ENCODE peak calls at places on chromosomes 1 and 21, in ten cellular contexts. One of them, this sample, is unnamed. For H3K9me3, the result is how much of the 10 kb centered on the place peaks cover.

GRCh38 chr1:110874303-110875215 is 1.6 kb downstream of the CD53 start:
- DNase-seq in prostate gland: no peak
- DNase-seq in body of pancreas: no peak
- DNase-seq in fibroblast of lung: no peak
- DNase-seq in OCI-LY7: peak
- DNase-seq in psoas muscle: no peak
- DNase-seq in CD4-positive, CD25-positive, alpha-beta regulatory T cell: peak
- DNase-seq in transverse colon: no peak
- DNase-seq in left lung: no peak
- DNase-seq in AG04450: no peak
- DNase-seq in this sample: no peak

GRCh38 chr1:168053681-168054080 is 83.0 kb downstream of the GPR161 start:
- DNase-seq in prostate gland: no peak
- DNase-seq in body of pancreas: no peak
- DNase-seq in fibroblast of lung: no peak
- DNase-seq in OCI-LY7: no peak
- DNase-seq in psoas muscle: no peak
- DNase-seq in CD4-positive, CD25-positive, alpha-beta regulatory T cell: no peak
- DNase-seq in transverse colon: no peak
- DNase-seq in left lung: no peak
- DNase-seq in AG04450: no peak
- DNase-seq in this sample: no peak

GRCh38 chr1:116895073-116895472 is 14.6 kb upstream of the PTGFRN start:
- DNase-seq in prostate gland: no peak
- DNase-seq in body of pancreas: no peak
- DNase-seq in fibroblast of lung: no peak
- DNase-seq in OCI-LY7: no peak
- DNase-seq in psoas muscle: no peak
- DNase-seq in CD4-positive, CD25-positive, alpha-beta regulatory T cell: no peak
- DNase-seq in transverse colon: no peak
- DNase-seq in left lung: no peak
- DNase-seq in AG04450: no peak
- DNase-seq in this sample: no peak

GRCh38 chr1:7011826-7012225 is 226.6 kb downstream of the CAMTA1 start:
- DNase-seq in prostate gland: no peak
- DNase-seq in body of pancreas: no peak
- DNase-seq in fibroblast of lung: no peak
- DNase-seq in OCI-LY7: no peak
- DNase-seq in psoas muscle: no peak
- DNase-seq in CD4-positive, CD25-positive, alpha-beta regulatory T cell: no peak
- DNase-seq in transverse colon: no peak
- DNase-seq in left lung: no peak
- DNase-seq in AG04450: no peak
- DNase-seq in this sample: no peak

GRCh38 chr1:55428944-55429931 is 214.1 kb upstream of the USP24 start:
- DNase-seq in prostate gland: no peak
- DNase-seq in body of pancreas: peak
- DNase-seq in fibroblast of lung: peak
- DNase-seq in OCI-LY7: no peak
- DNase-seq in psoas muscle: peak
- DNase-seq in CD4-positive, CD25-positive, alpha-beta regulatory T cell: no peak
- DNase-seq in transverse colon: peak
- DNase-seq in left lung: peak
- DNase-seq in AG04450: peak
- DNase-seq in this sample: no peak

GRCh38 chr1:219105893-219106292 is 67.8 kb upstream of the LYPLAL1 start:
- DNase-seq in prostate gland: no peak
- DNase-seq in body of pancreas: no peak
- DNase-seq in fibroblast of lung: no peak
- DNase-seq in OCI-LY7: no peak
- DNase-seq in psoas muscle: no peak
- DNase-seq in CD4-positive, CD25-positive, alpha-beta regulatory T cell: no peak
- DNase-seq in transverse colon: no peak
- DNase-seq in left lung: no peak
- DNase-seq in AG04450: no peak
- DNase-seq in this sample: no peak

GRCh38 chr1:45684402-45684801 is 1.9 kb downstream of the GPBP1L1 start:
- DNase-seq in prostate gland: no peak
- DNase-seq in body of pancreas: no peak
- DNase-seq in fibroblast of lung: no peak
- DNase-seq in OCI-LY7: no peak
- DNase-seq in psoas muscle: no peak
- DNase-seq in CD4-positive, CD25-positive, alpha-beta regulatory T cell: no peak
- DNase-seq in transverse colon: no peak
- DNase-seq in left lung: no peak
- DNase-seq in AG04450: no peak
- DNase-seq in this sample: no peak

GRCh38 chr21:42010507-42011493 is 640 bp upstream of the ZBTB21 start:
- DNase-seq in prostate gland: peak
- DNase-seq in body of pancreas: peak
- DNase-seq in fibroblast of lung: no peak
- DNase-seq in OCI-LY7: peak
- DNase-seq in psoas muscle: peak
- DNase-seq in CD4-positive, CD25-positive, alpha-beta regulatory T cell: peak
- DNase-seq in transverse colon: peak
- DNase-seq in left lung: no peak
- DNase-seq in AG04450: no peak
- DNase-seq in this sample: peak

GRCh38 chr1:176187001-176187400 is 20.1 kb downstream of the COP1 start:
- DNase-seq in prostate gland: no peak
- DNase-seq in body of pancreas: no peak
- DNase-seq in fibroblast of lung: no peak
- DNase-seq in OCI-LY7: no peak
- DNase-seq in psoas muscle: no peak
- DNase-seq in CD4-positive, CD25-positive, alpha-beta regulatory T cell: no peak
- DNase-seq in transverse colon: no peak
- DNase-seq in left lung: no peak
- DNase-seq in AG04450: no peak
- DNase-seq in this sample: no peak

GRCh38 chr1:205488074-205488723 is 16.3 kb upstream of the CDK18 start:
- DNase-seq in prostate gland: peak
- DNase-seq in body of pancreas: peak
- DNase-seq in fibroblast of lung: peak
- DNase-seq in OCI-LY7: peak
- DNase-seq in psoas muscle: no peak
- DNase-seq in CD4-positive, CD25-positive, alpha-beta regulatory T cell: peak
- DNase-seq in transverse colon: peak
- DNase-seq in left lung: no peak
- DNase-seq in AG04450: no peak
- DNase-seq in this sample: no peak

GRCh38 chr1:31444725-31445448 is 31.9 kb downstream of the SERINC2 start:
- DNase-seq in prostate gland: no peak
- DNase-seq in body of pancreas: peak
- DNase-seq in fibroblast of lung: no peak
- DNase-seq in OCI-LY7: no peak
- DNase-seq in psoas muscle: no peak
- DNase-seq in CD4-positive, CD25-positive, alpha-beta regulatory T cell: no peak
- DNase-seq in transverse colon: peak
- DNase-seq in left lung: no peak
- DNase-seq in AG04450: no peak
- DNase-seq in this sample: no peak

GRCh38 chr1:159591981-159592380 is 4.4 kb downstream of the APCS start:
- DNase-seq in prostate gland: no peak
- DNase-seq in body of pancreas: no peak
- DNase-seq in fibroblast of lung: no peak
- DNase-seq in OCI-LY7: no peak
- DNase-seq in psoas muscle: no peak
- DNase-seq in CD4-positive, CD25-positive, alpha-beta regulatory T cell: no peak
- DNase-seq in transverse colon: no peak
- DNase-seq in left lung: no peak
- DNase-seq in AG04450: no peak
- DNase-seq in this sample: no peak

GRCh38 chr1:159584536-159584935 is 3.1 kb upstream of the APCS start:
- DNase-seq in prostate gland: no peak
- DNase-seq in body of pancreas: no peak
- DNase-seq in fibroblast of lung: no peak
- DNase-seq in OCI-LY7: no peak
- DNase-seq in psoas muscle: no peak
- DNase-seq in CD4-positive, CD25-positive, alpha-beta regulatory T cell: no peak
- DNase-seq in transverse colon: no peak
- DNase-seq in left lung: no peak
- DNase-seq in AG04450: no peak
- DNase-seq in this sample: no peak

DNA sequence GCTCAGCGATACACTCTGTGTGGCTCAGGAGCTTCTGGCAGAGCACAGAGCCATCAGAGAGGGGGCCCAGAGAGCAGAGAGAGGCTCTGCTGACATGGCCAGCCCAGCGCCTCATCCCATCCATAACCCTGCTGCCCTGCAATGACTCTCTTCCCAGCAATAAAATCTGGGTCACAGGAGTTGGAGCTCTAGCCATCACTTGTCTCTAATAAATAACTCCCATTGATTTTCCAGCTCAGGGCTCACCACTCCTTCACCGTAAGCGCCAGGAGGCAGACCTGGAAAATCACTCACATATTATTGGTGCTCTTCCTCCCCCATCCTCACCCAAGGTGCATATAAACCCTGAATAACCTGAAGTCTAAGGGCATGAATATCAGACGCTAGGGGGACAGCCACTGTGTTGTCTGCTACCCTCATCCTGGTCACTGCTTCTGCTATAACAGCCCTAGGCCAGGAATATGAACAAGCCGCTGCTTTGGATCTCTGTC is at the start of gene APCS:
- DNase-seq in prostate gland: no peak
- DNase-seq in body of pancreas: no peak
- DNase-seq in fibroblast of lung: no peak
- DNase-seq in OCI-LY7: no peak
- DNase-seq in psoas muscle: no peak
- DNase-seq in CD4-positive, CD25-positive, alpha-beta regulatory T cell: no peak
- DNase-seq in transverse colon: no peak
- DNase-seq in left lung: no peak
- DNase-seq in AG04450: no peak
- DNase-seq in this sample: no peak
- H3K9me3 ChIP-seq in prostate gland: under half
- H3K9me3 ChIP-seq in body of pancreas: under half
- H3K9me3 ChIP-seq in fibroblast of lung: under half
- H3K9me3 ChIP-seq in OCI-LY7: under half
- H3K9me3 ChIP-seq in psoas muscle: under half
- H3K9me3 ChIP-seq in CD4-positive, CD25-positive, alpha-beta regulatory T cell: under half
- H3K9me3 ChIP-seq in transverse colon: under half
- H3K9me3 ChIP-seq in left lung: under half
- H3K9me3 ChIP-seq in AG04450: under half
- H3K9me3 ChIP-seq in this sample: under half

GRCh38 chr1:243247901-243248300 is 7.2 kb downstream of the CEP170 start:
- DNase-seq in prostate gland: no peak
- DNase-seq in body of pancreas: no peak
- DNase-seq in fibroblast of lung: no peak
- DNase-seq in OCI-LY7: no peak
- DNase-seq in psoas muscle: no peak
- DNase-seq in CD4-positive, CD25-positive, alpha-beta regulatory T cell: no peak
- DNase-seq in transverse colon: no peak
- DNase-seq in left lung: no peak
- DNase-seq in AG04450: no peak
- DNase-seq in this sample: no peak

GRCh38 chr1:243246916-243247315 is 8.2 kb downstream of the CEP170 start:
- DNase-seq in prostate gland: no peak
- DNase-seq in body of pancreas: no peak
- DNase-seq in fibroblast of lung: peak
- DNase-seq in OCI-LY7: peak
- DNase-seq in psoas muscle: no peak
- DNase-seq in CD4-positive, CD25-positive, alpha-beta regulatory T cell: no peak
- DNase-seq in transverse colon: no peak
- DNase-seq in left lung: no peak
- DNase-seq in AG04450: no peak
- DNase-seq in this sample: no peak

GRCh38 chr1:243251544-243251943 is 3.5 kb downstream of the CEP170 start:
- DNase-seq in prostate gland: no peak
- DNase-seq in body of pancreas: no peak
- DNase-seq in fibroblast of lung: no peak
- DNase-seq in OCI-LY7: no peak
- DNase-seq in psoas muscle: no peak
- DNase-seq in CD4-positive, CD25-positive, alpha-beta regulatory T cell: no peak
- DNase-seq in transverse colon: no peak
- DNase-seq in left lung: no peak
- DNase-seq in AG04450: no peak
- DNase-seq in this sample: no peak

GRCh38 chr1:243250102-243250501 is 5.0 kb downstream of the CEP170 start:
- DNase-seq in prostate gland: no peak
- DNase-seq in body of pancreas: no peak
- DNase-seq in fibroblast of lung: no peak
- DNase-seq in OCI-LY7: no peak
- DNase-seq in psoas muscle: no peak
- DNase-seq in CD4-positive, CD25-positive, alpha-beta regulatory T cell: no peak
- DNase-seq in transverse colon: no peak
- DNase-seq in left lung: no peak
- DNase-seq in AG04450: no peak
- DNase-seq in this sample: no peak

GRCh38 chr1:243249214-243249613 is 5.9 kb downstream of the CEP170 start:
- DNase-seq in prostate gland: no peak
- DNase-seq in body of pancreas: no peak
- DNase-seq in fibroblast of lung: no peak
- DNase-seq in OCI-LY7: no peak
- DNase-seq in psoas muscle: no peak
- DNase-seq in CD4-positive, CD25-positive, alpha-beta regulatory T cell: no peak
- DNase-seq in transverse colon: no peak
- DNase-seq in left lung: no peak
- DNase-seq in AG04450: no peak
- DNase-seq in this sample: no peak
- H3K9me3 ChIP-seq in prostate gland: under half
- H3K9me3 ChIP-seq in body of pancreas: under half
- H3K9me3 ChIP-seq in fibroblast of lung: under half
- H3K9me3 ChIP-seq in OCI-LY7: under half
- H3K9me3 ChIP-seq in psoas muscle: under half
- H3K9me3 ChIP-seq in CD4-positive, CD25-positive, alpha-beta regulatory T cell: under half
- H3K9me3 ChIP-seq in transverse colon: under half
- H3K9me3 ChIP-seq in left lung: under half
- H3K9me3 ChIP-seq in AG04450: under half
- H3K9me3 ChIP-seq in this sample: under half

DNA sequence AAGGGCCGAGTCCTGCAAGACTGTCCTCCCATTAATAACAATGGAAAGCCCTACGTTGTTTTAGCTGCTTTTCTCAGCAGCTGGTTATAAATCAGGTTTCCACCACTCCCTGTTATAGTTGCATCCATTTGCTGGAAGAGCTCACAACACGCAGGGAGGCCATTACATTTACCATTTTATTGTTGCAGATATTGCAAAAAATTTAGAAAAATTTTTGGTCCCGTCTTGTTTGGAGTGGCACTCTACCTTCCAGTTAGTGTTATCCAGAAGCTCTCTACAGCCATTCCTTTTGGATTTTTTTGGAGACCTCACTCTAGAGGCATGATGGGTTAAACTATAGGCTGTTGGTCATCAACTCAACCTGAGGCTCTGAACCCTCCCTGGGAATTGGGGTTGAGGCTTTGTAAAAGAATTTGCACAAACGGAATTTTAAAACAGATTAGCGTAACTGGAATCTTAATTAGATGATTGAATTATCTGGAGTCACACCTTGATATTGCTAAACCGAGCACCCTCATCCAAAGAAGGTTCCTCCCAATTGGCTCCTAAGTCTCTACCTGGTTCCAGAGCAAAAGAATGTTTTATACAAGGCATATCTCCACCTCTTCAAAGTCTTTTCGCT is 1532.0 kb upstream of the TPTE start:
- DNase-seq in prostate gland: no peak
- DNase-seq in body of pancreas: no peak
- DNase-seq in fibroblast of lung: no peak
- DNase-seq in OCI-LY7: no peak
- DNase-seq in psoas muscle: no peak
- DNase-seq in CD4-positive, CD25-positive, alpha-beta regulatory T cell: no peak
- DNase-seq in transverse colon: no peak
- DNase-seq in left lung: no peak
- DNase-seq in AG04450: no peak
- DNase-seq in this sample: no peak
- H3K9me3 ChIP-seq in prostate gland: under half
- H3K9me3 ChIP-seq in body of pancreas: under half
- H3K9me3 ChIP-seq in fibroblast of lung: under half
- H3K9me3 ChIP-seq in OCI-LY7: under half
- H3K9me3 ChIP-seq in psoas muscle: under half
- H3K9me3 ChIP-seq in CD4-positive, CD25-positive, alpha-beta regulatory T cell: half or more
- H3K9me3 ChIP-seq in transverse colon: under half
- H3K9me3 ChIP-seq in left lung: under half
- H3K9me3 ChIP-seq in AG04450: under half
- H3K9me3 ChIP-seq in this sample: under half

GRCh38 chr1:227709451-227709850 is 25.7 kb downstream of the JMJD4 start:
- DNase-seq in prostate gland: no peak
- DNase-seq in body of pancreas: no peak
- DNase-seq in fibroblast of lung: no peak
- DNase-seq in OCI-LY7: no peak
- DNase-seq in psoas muscle: no peak
- DNase-seq in CD4-positive, CD25-positive, alpha-beta regulatory T cell: no peak
- DNase-seq in transverse colon: no peak
- DNase-seq in left lung: no peak
- DNase-seq in AG04450: no peak
- DNase-seq in this sample: no peak
- H3K9me3 ChIP-seq in prostate gland: under half
- H3K9me3 ChIP-seq in body of pancreas: under half
- H3K9me3 ChIP-seq in fibroblast of lung: under half
- H3K9me3 ChIP-seq in OCI-LY7: under half
- H3K9me3 ChIP-seq in psoas muscle: under half
- H3K9me3 ChIP-seq in CD4-positive, CD25-positive, alpha-beta regulatory T cell: under half
- H3K9me3 ChIP-seq in transverse colon: under half
- H3K9me3 ChIP-seq in left lung: under half
- H3K9me3 ChIP-seq in AG04450: under half
- H3K9me3 ChIP-seq in this sample: under half